ENCODE peak calls at places on chromosomes 13 and 19, in seven cellular contexts. Y is HCT116, T is mesenchymal stem cell, Q is kidney, W is neural progenitor cell, X is mammary epithelial cell, S is keratinocyte. C is an unnamed sample.

GRCh38 chr13:87975035-87975434 is 303.9 kb downstream of the SLITRK5 start:
- DNase-seq in Y (no peak), T (peak), S (no peak), Q (no peak), W (no peak), X (no peak), C (no peak)

GRCh38 chr19:1457031-1457739 is 7.3 kb downstream of the APC2 start:
- DNase-seq in Q (no peak), Y (no peak), T (no peak), X (no peak), S (no peak), W (peak), C (no peak)

GRCh38 chr13:33119022-33119735 is 103.0 kb downstream of the KL start:
- DNase-seq in W (no peak), Q (no peak), X (no peak), Y (no peak), S (no peak), T (no peak), C (no peak)

GRCh38 chr19:4748589-4748988 is 24.9 kb upstream of the DPP9 start:
- DNase-seq in S (no peak), Q (no peak), X (no peak), W (no peak), T (no peak), Y (no peak), C (no peak)

GRCh38 chr13:43676320-43676719 is 110.5 kb downstream of the ENOX1 start:
- DNase-seq in X (no peak), S (no peak), W (no peak), Y (no peak), T (no peak), Q (no peak), C (no peak)

GRCh38 chr13:26707122-26708006 is 53.2 kb downstream of the GPR12 start:
- DNase-seq in S (no peak), X (peak), Y (peak), T (peak), Q (no peak), W (peak), C (no peak)

GRCh38 chr13:98564204-98564603 is 12.7 kb downstream of the STK24 start:
- DNase-seq in Y (no peak), Q (no peak), S (no peak), W (no peak), X (no peak), T (no peak), C (no peak)

GRCh38 chr13:61029064-61029463 is 386.6 kb downstream of the PCDH20 start:
- DNase-seq in X (no peak), W (no peak), S (no peak), T (no peak), Y (no peak), Q (no peak), C (no peak)

GRCh38 chr19:2087621-2088100 is 8.5 kb downstream of the MOB3A start:
- DNase-seq in S (no peak), Y (no peak), Q (no peak), X (no peak), W (no peak), T (no peak), C (no peak)

GRCh38 chr13:76637651-76638111 is 248.5 kb downstream of the KCTD12 start:
- DNase-seq in X (no peak), Q (no peak), Y (no peak), S (no peak), W (no peak), T (no peak), C (no peak)

GRCh38 chr19:13847033-13847899 is 29.7 kb upstream of the NANOS3 start:
- DNase-seq in W (peak), X (peak), T (peak), Q (peak), Y (peak), S (no peak), C (peak)

GRCh38 chr19:42380155-42380554 is 9.9 kb downstream of the CNFN start:
- DNase-seq in X (no peak), T (no peak), W (no peak), Y (no peak), Q (no peak), S (no peak), C (no peak)

GRCh38 chr19:35715981-35716734 is 1.6 kb upstream of the KMT2B start:
- DNase-seq in Q (peak), S (no peak), Y (no peak), T (no peak), W (peak), X (no peak), C (peak)

GRCh38 chr19:34985249-34986022 is 14.7 kb upstream of the GRAMD1A start:
- DNase-seq in W (peak), S (no peak), Q (peak), T (no peak), Y (no peak), X (no peak), C (peak)

GRCh38 chr13:102141625-102142472 is 260.0 kb downstream of the FGF14 start:
- DNase-seq in W (peak), Q (no peak), X (no peak), T (peak), S (no peak), Y (no peak), C (no peak)

GRCh38 chr19:10724573-10725071 is 6.7 kb downstream of the DNM2 start:
- DNase-seq in Y (no peak), W (no peak), T (no peak), X (no peak), S (no peak), Q (no peak), C (no peak)

GRCh38 chr13:36685912-36686311 is 12.1 kb downstream of the SERTM1 start:
- DNase-seq in T (no peak), Q (no peak), Y (no peak), X (peak), W (no peak), S (no peak), C (no peak)

GRCh38 chr13:40149611-40150283 is 494.3 kb downstream of the COG6 start:
- DNase-seq in T (peak), X (peak), W (no peak), Q (no peak), Y (no peak), S (no peak), C (no peak)

GRCh38 chr13:76570485-76570884 is 315.7 kb downstream of the KCTD12 start:
- DNase-seq in T (no peak), W (no peak), Q (no peak), S (no peak), X (no peak), Y (no peak), C (no peak)

GRCh38 chr19:40745402-40745780 is 4.9 kb downstream of the ACTMAP start:
- DNase-seq in S (no peak), Y (no peak), W (no peak), X (no peak), Q (no peak), T (peak), C (no peak)

GRCh38 chr19:16106121-16106520 is 5.6 kb upstream of the RAB8A start:
- DNase-seq in Y (no peak), X (peak), Q (no peak), W (no peak), T (peak), S (no peak), C (peak)

GRCh38 chr13:28805193-28805819 is 14.8 kb upstream of the MTUS2 start:
- DNase-seq in W (peak), Y (no peak), T (no peak), X (no peak), Q (no peak), S (no peak), C (peak)

GRCh38 chr13:89701913-89702312 is 1645.6 kb upstream of the MIR17HG start:
- DNase-seq in Q (no peak), Y (no peak), T (no peak), X (no peak), S (no peak), W (no peak), C (no peak)

GRCh38 chr13:98517576-98518310 is 59.2 kb downstream of the STK24 start:
- DNase-seq in X (no peak), Y (no peak), T (no peak), S (no peak), Q (no peak), W (no peak), C (no peak)

GRCh38 chr19:4814625-4815425 is 16.7 kb downstream of the TICAM1 start:
- DNase-seq in Y (no peak), W (no peak), X (peak), Q (peak), T (peak), S (no peak), C (no peak)

GRCh38 chr13:32791545-32792172 is 205.4 kb downstream of the PDS5B start:
- DNase-seq in T (peak), S (no peak), W (no peak), Q (no peak), Y (no peak), X (no peak), C (no peak)

GRCh38 chr19:19627716-19628498 is at the start of gene LPAR2:
- DNase-seq in S (peak), W (peak), T (no peak), Y (peak), Q (peak), X (peak), C (peak)

GRCh38 chr13:104011505-104012270 is 945.5 kb upstream of the SLC10A2 start:
- DNase-seq in Q (peak), T (peak), X (no peak), S (no peak), W (peak), Y (no peak), C (no peak)

GRCh38 chr13:59480857-59481256 is 682.9 kb downstream of the DIAPH3 start:
- DNase-seq in X (no peak), W (no peak), Y (no peak), S (no peak), T (no peak), Q (no peak), C (no peak)

GRCh38 chr19:15468675-15469512 is 4.5 kb upstream of the RASAL3 start:
- DNase-seq in T (no peak), W (no peak), Y (no peak), S (no peak), X (no peak), Q (no peak), C (no peak)

GRCh38 chr19:14473073-14473790 is 1.9 kb downstream of the PTGER1 start:
- DNase-seq in X (no peak), Q (peak), S (no peak), T (no peak), W (no peak), Y (no peak), C (no peak)

GRCh38 chr13:78701383-78701782 is 42.4 kb upstream of the OBI1 start:
- DNase-seq in X (no peak), Y (no peak), W (no peak), Q (no peak), S (no peak), T (no peak), C (no peak)
- H3K9ac ChIP-seq in X (no peak), Y (no peak), W (no peak), Q (no peak), S (no peak), T (no peak), C (no peak)

GRCh38 chr13:38630780-38631179 is 56.1 kb upstream of the FREM2 start:
- DNase-seq in X (no peak), W (no peak), Q (no peak), Y (no peak), S (no peak), T (peak), C (no peak)

GRCh38 chr13:38620876-38621275 is 66.0 kb upstream of the FREM2 start:
- DNase-seq in T (no peak), Y (no peak), W (no peak), Q (no peak), S (no peak), X (no peak), C (no peak)

GRCh38 chr13:38628554-38628953 is 58.3 kb upstream of the FREM2 start:
- DNase-seq in T (no peak), X (no peak), S (no peak), W (no peak), Y (no peak), Q (no peak), C (no peak)

DNA sequence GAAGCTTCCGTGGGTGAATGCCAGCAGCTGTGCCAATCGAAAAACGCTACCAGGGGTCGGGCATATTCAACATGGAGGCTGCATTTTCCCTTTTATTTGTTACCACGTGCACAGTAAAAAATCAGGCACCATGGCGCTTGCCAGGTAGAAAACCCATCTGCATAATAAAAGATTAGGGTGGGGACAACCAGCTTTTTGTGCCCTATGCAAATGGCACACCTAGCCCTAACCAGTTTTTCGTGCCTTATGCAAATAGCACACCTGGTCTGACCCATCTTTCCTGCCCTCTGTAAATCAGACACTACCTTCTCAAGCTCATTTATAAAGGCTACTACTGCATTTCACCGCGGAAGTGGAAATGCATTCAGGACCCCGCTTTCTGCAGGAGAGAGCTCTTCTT is 62.1 kb upstream of the FREM2 start:
- DNase-seq in Y (no peak), Q (no peak), W (no peak), T (no peak), S (no peak), X (no peak), C (no peak)
- H3K27ac ChIP-seq in Y (no peak), Q (no peak), W (no peak), T (no peak), S (no peak), X (no peak), C (no peak)

DNA sequence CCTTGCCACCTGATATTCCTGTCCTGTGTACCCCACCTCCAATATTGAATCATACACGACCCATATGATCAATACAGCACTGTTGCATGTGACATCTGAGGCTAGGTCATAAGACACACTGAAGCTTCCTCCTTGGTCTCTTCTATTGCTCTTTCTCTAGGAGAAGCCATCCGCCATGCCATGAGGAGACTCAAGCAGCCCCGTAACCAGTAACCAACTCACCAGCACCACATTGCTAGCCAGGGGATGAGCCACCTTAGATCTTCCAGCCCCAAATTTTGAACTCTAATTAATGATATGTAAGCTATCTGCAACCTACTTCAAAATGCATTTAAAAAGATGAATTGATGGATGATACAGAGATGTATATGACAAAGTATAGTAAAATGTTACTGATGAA is 28.6 kb downstream of the ZNF557 start:
- DNase-seq in Q (no peak), S (no peak), T (no peak), W (no peak), X (no peak), Y (no peak), C (no peak)
- H3K9ac ChIP-seq in Q (peak), S (peak), T (peak), W (peak), X (no peak), Y (peak), C (no peak)

GRCh38 chr13:113900646-113901045 is 36.8 kb upstream of the GAS6 start:
- DNase-seq in Y (no peak), X (no peak), T (no peak), S (no peak), Q (no peak), W (no peak), C (no peak)
- H3K27ac ChIP-seq in Y (no peak), X (no peak), T (no peak), S (no peak), Q (no peak), W (no peak), C (no peak)

DNA sequence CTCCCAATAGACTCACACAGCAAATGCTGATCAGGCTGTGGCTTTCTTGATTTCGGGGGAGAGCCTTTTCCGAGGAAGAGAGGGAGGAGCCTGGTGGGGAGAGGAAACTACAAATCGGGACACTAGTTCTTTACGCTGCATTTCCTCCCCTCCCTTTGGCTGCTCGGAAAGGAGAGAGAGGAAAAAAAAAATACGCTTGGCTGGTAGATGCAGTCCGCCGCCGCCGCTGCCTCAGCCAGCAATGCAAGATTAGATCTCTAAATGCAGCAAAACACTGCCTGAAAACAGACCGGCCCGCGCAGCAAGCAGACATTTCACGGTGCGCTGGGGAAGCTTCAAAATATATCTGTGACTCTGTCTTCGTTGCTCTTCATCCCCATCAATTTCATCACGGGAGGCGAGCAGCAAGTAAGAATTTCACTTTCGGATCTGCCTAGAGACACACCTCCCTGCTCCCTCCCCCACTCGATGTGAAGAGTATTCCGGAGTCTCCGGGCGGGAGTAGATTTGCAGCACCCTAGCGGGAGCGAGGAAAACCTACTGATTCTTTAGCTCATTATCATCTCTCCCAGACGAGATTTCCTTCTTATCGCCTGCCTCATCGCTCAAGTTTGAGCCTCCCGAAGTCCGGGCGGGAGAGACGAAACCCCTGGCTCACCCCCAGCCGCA is at the start of gene PCDH17:
- DNase-seq in X (no peak), S (no peak), Q (no peak), Y (no peak), W (peak), T (peak), C (no peak)
- H3K9ac ChIP-seq in X (no peak), S (no peak), Q (peak), Y (no peak), W (no peak), T (no peak), C (peak)

GRCh38 chr13:21012211-21012610 is 49.2 kb downstream of the LATS2 start:
- DNase-seq in T (peak), Q (no peak), Y (no peak), X (no peak), W (no peak), S (no peak), C (no peak)
- H3K27ac ChIP-seq in T (peak), Q (peak), Y (no peak), X (no peak), W (no peak), S (no peak), C (no peak)

GRCh38 chr13:108915095-108915633 is 285.8 kb downstream of the MYO16 start:
- DNase-seq in W (no peak), Y (no peak), Q (no peak), X (peak), S (no peak), T (peak), C (no peak)
- H3K9ac ChIP-seq in W (no peak), Y (peak), Q (no peak), X (no peak), S (peak), T (peak), C (peak)

DNA sequence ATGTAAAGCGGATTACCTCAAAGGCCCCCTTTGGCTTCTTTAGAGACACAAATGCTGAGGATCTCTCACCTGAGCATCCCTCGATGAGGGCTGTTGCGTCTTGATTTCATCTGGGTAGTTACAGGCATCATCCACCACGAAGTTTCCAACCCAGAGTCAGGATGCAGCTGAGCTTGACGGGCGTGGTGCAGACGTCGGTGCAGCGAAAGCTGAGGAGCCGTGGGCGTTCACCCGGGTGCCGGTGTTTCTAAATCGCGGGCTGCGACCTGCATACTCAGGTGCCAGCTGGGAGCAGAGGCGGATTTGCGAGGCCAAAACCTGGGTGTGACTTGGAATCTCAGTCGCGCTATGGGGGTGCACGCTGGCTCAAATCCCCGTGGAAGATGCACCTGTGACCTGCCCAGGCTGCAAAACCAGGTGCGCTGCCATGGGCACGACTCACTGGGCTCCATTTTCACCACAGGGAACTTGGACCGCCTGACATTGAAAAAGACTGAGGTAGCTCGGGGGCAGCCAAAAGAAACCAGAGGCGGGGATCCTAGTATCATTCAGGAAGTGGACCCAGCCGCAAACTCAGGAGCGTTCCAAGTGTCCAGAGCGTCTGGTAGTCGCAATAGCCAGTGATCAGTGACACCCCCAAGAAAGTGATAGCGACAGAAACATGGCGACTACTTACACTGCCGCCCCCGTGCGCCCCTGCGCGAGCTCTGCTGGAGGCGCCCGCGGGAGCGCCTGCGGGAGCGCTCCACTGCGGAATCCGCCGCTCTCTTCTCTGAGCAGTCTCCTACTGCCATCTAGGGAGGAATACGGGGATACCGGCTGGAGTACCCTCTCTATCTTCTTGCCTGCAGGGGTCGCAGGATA is 36.4 kb upstream of the IGFL4 start:
- DNase-seq in W (peak), Q (peak), Y (peak), S (no peak), X (peak), T (peak), C (peak)
- H3K27ac ChIP-seq in W (no peak), Q (no peak), Y (no peak), S (no peak), X (no peak), T (no peak), C (no peak)

GRCh38 chr19:17227798-17228367 is 1.9 kb downstream of the OCEL1 start:
- DNase-seq in Q (no peak), W (no peak), X (no peak), T (no peak), Y (no peak), S (no peak), C (no peak)
- H3K9ac ChIP-seq in Q (no peak), W (no peak), X (no peak), T (no peak), Y (peak), S (no peak), C (no peak)

C was measured in colonic mucosa.